ENCODE peak calls at places on chromosome 15, in nine cellular contexts. W is upper lobe of left lung, B is lung, C is K562, K is tibial artery, Z is ovary, X is stomach, L is cardiac muscle cell, S is suprapubic skin. U is an unnamed sample.

GRCh38 chr15:85690546-85691226 is 104.0 kb downstream of the KLHL25 start:
- DNase-seq in W (no peak), B (no peak), C (no peak), K (no peak), Z (no peak), X (no peak), L (no peak), S (no peak), U (no peak)

GRCh38 chr15:55791576-55792400 is 48.8 kb upstream of the PRTG start:
- DNase-seq in W (no peak), B (peak; percentile 66), C (no peak), K (no peak), Z (no peak), X (no peak), L (no peak), S (no peak), U (peak; percentile 41)

GRCh38 chr15:63447277-63447676 is 57.1 kb upstream of the USP3 start:
- DNase-seq in W (no peak), B (no peak), C (no peak), K (no peak), Z (no peak), X (no peak), L (no peak), S (no peak), U (no peak)

GRCh38 chr15:101500865-101501551 is 11.5 kb upstream of the PCSK6 start:
- DNase-seq in W (no peak), B (peak; percentile 27), C (no peak), K (no peak), Z (no peak), X (no peak), L (no peak), S (peak; percentile 54), U (no peak)

GRCh38 chr15:47768730-47769129 is 51.4 kb downstream of the SEMA6D start:
- DNase-seq in W (no peak), B (no peak), C (no peak), K (no peak), Z (no peak), X (no peak), L (peak; percentile 62), S (no peak), U (no peak)

GRCh38 chr15:41018534-41018933 is 65.3 kb downstream of the CHAC1 start:
- DNase-seq in W (no peak), B (peak; percentile 37), C (peak; percentile 5), K (no peak), Z (no peak), X (peak; percentile 40), L (peak; percentile 12), S (no peak), U (no peak)

GRCh38 chr15:101085311-101085700 is 166.1 kb downstream of the LRRK1 start:
- DNase-seq in W (no peak), B (no peak), C (no peak), K (no peak), Z (no peak), X (no peak), L (no peak), S (no peak), U (no peak)

GRCh38 chr15:39573844-39574243 is 7.0 kb upstream of the THBS1 start:
- DNase-seq in W (no peak), B (no peak), C (no peak), K (no peak), Z (no peak), X (no peak), L (no peak), S (no peak), U (no peak)

GRCh38 chr15:85579957-85580694 is 199.7 kb downstream of the AKAP13 start:
- DNase-seq in W (no peak), B (no peak), C (no peak), K (no peak), Z (no peak), X (peak; percentile 60), L (no peak), S (no peak), U (no peak)

GRCh38 chr15:40051616-40052415 is 12.8 kb upstream of the SRP14 start:
- DNase-seq in W (no peak), B (no peak), C (peak; percentile 16), K (peak; percentile 6), Z (no peak), X (no peak), L (no peak), S (no peak), U (no peak)

GRCh38 chr15:57323806-57324589 is 52.3 kb upstream of the CGNL1 start:
- DNase-seq in W (no peak), B (peak; percentile 61), C (peak; percentile 97), K (no peak), Z (no peak), X (no peak), L (no peak), S (no peak), U (peak; percentile 82)

GRCh38 chr15:91104111-91104510 is 4.1 kb downstream of the SV2B start:
- DNase-seq in W (no peak), B (no peak), C (no peak), K (no peak), Z (no peak), X (no peak), L (no peak), S (peak; percentile 74), U (no peak)

GRCh38 chr15:66089049-66089448 is 164.5 kb downstream of the MEGF11 start:
- DNase-seq in W (no peak), B (no peak), C (no peak), K (peak; percentile 56), Z (peak; percentile 30), X (no peak), L (peak; percentile 28), S (peak; percentile 29), U (no peak)

GRCh38 chr15:34334676-34335075 is 2.9 kb downstream of the SLC12A6 start:
- DNase-seq in W (no peak), B (no peak), C (no peak), K (no peak), Z (no peak), X (no peak), L (no peak), S (no peak), U (no peak)
- H3K4me3 ChIP-seq in W (peak overlapping the region; percentile 8), B (no peak overlapping the region), C (no peak overlapping the region), K (peak overlapping the region; percentile 18), Z (no peak overlapping the region), X (peak overlapping the region; percentile 89), L (peak overlapping the region; percentile 20), S (no peak overlapping the region), U (no peak overlapping the region)

GRCh38 chr15:82641129-82641798 is 5.9 kb downstream of the CPEB1 start:
- DNase-seq in W (no peak), B (no peak), C (no peak), K (no peak), Z (no peak), X (no peak), L (no peak), S (no peak), U (no peak)
- H3K27me3 ChIP-seq in W (peaks cover 1% of the 10 kb centered on the region), B (peaks cover 7% of the 10 kb centered on the region), C (no peaks in the 10 kb centered on the region), K (no peaks in the 10 kb centered on the region), Z (no peaks in the 10 kb centered on the region), X (peaks cover 38% of the 10 kb centered on the region), L (peaks cover 86% of the 10 kb centered on the region), S (peaks cover 23% of the 10 kb centered on the region), U (no peaks in the 10 kb centered on the region)

GRCh38 chr15:76349301-76350070 is 12.9 kb downstream of the ISL2 start:
- DNase-seq in W (no peak), B (no peak), C (no peak), K (no peak), Z (no peak), X (no peak), L (no peak), S (no peak), U (no peak)

GRCh38 chr15:76345269-76345879 is 8.8 kb downstream of the ISL2 start:
- DNase-seq in W (no peak), B (no peak), C (no peak), K (no peak), Z (no peak), X (no peak), L (no peak), S (no peak), U (no peak)

GRCh38 chr15:76346666-76347506 is 10.3 kb downstream of the ISL2 start:
- DNase-seq in W (peak; percentile 85), B (no peak), C (no peak), K (no peak), Z (no peak), X (no peak), L (peak; percentile 55), S (no peak), U (no peak)

GRCh38 chr15:76345880-76346665 is 9.5 kb downstream of the ISL2 start:
- DNase-seq in W (peak; percentile 86), B (no peak), C (no peak), K (no peak), Z (no peak), X (no peak), L (peak; percentile 32), S (no peak), U (no peak)

DNA sequence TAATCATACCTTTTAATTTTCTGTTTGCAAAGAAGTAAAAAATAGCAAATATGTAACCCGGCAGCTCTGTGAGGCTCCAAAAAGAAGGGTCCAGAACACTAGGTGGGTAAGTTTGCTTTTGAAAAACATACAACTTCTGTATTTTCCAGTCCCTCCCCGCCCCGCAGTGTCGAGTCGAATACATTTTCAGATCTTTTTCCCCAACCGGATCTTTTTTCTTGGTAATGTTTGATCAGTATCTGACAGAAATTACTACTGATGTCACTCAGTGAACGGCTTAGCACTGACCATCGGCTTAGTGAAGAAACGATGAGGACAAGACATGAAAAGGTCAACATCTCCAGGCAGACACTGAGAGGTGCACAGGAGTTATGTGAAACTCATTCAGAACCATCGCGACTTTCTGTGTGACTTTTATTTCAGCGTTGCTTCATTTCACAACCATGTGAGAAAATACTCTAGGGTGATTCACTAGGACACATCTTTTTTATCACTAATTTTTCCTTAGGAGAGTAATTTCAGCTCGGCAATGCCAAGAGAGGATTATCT is 11.0 kb downstream of the ISL2 start:
- DNase-seq in W (no peak), B (no peak), C (no peak), K (no peak), Z (no peak), X (no peak), L (peak; percentile 25), S (no peak), U (no peak)
- H3K4me3 ChIP-seq in W (peak overlapping the region; percentile 57), B (no peak overlapping the region), C (no peak overlapping the region), K (no peak overlapping the region), Z (no peak overlapping the region), X (peak overlapping the region; percentile 63), L (peak overlapping the region; percentile 26), S (no peak overlapping the region), U (no peak overlapping the region)

GRCh38 chr15:31214864-31215489 is 111.7 kb upstream of the KLF13 start:
- DNase-seq in W (peak; percentile 84), B (peak; percentile 88), C (no peak), K (peak; percentile 92), Z (peak; percentile 51), X (peak; percentile 79), L (no peak), S (no peak), U (peak; percentile 64)

GRCh38 chr15:31217067-31217466 is 109.6 kb upstream of the KLF13 start:
- DNase-seq in W (no peak), B (no peak), C (no peak), K (no peak), Z (no peak), X (peak; percentile 8), L (no peak), S (no peak), U (no peak)

GRCh38 chr15:31216210-31216911 is 110.3 kb upstream of the KLF13 start:
- DNase-seq in W (peak; percentile 93), B (peak; percentile 97), C (peak; percentile 24), K (peak; percentile 92), Z (peak; percentile 92), X (peak; percentile 93), L (peak; percentile 47), S (peak; percentile 97), U (peak; percentile 72)

GRCh38 chr15:31215490-31216209 is 111.0 kb upstream of the KLF13 start:
- DNase-seq in W (peak; percentile 96), B (peak; percentile 90), C (peak; percentile 73), K (peak; percentile 93), Z (peak; percentile 76), X (peak; percentile 90), L (peak; percentile 80), S (peak; percentile 90), U (peak; percentile 63)

GRCh38 chr15:31217566-31218270 is 108.9 kb upstream of the KLF13 start:
- DNase-seq in W (no peak), B (no peak), C (no peak), K (peak; percentile 35), Z (no peak), X (no peak), L (no peak), S (no peak), U (no peak)
- H3K27me3 ChIP-seq in W (no peaks in the 10 kb centered on the region), B (no peaks in the 10 kb centered on the region), C (peaks cover 11% of the 10 kb centered on the region), K (no peaks in the 10 kb centered on the region), Z (no peaks in the 10 kb centered on the region), X (no peaks in the 10 kb centered on the region), L (no peaks in the 10 kb centered on the region), S (no peaks in the 10 kb centered on the region), U (no peaks in the 10 kb centered on the region)